ENCODE peak calls at places on chromosomes 5 and 9, in seven cellular contexts. J, O, H, N, B, R and E are unnamed samples.

GRCh38 chr5:141516648-141517025 is 27.8 kb downstream of the PCDHGC5 start:
- DNase-seq in B (no peak), J (no peak), R (no peak), N (no peak), H (no peak), O (no peak), E (peak)

GRCh38 chr5:41776435-41776834 is 93.8 kb downstream of the OXCT1 start:
- DNase-seq in B (no peak), R (no peak), H (peak), O (no peak), J (no peak), N (no peak), E (peak)

GRCh38 chr9:28915256-28915930 is 1342.1 kb upstream of the C9orf72 start:
- DNase-seq in H (no peak), N (no peak), B (peak), J (no peak), O (no peak), R (no peak), E (no peak)

GRCh38 chr9:125990186-125990792 is 243.1 kb downstream of the PBX3 start:
- DNase-seq in H (no peak), R (no peak), J (peak), N (no peak), O (no peak), B (no peak), E (no peak)

GRCh38 chr5:59178482-59178881 is 595.6 kb downstream of the RAB3C start:
- DNase-seq in O (no peak), H (no peak), B (no peak), R (no peak), J (no peak), N (no peak), E (no peak)

GRCh38 chr5:91109634-91110033 is 273.5 kb downstream of the ARRDC3 start:
- DNase-seq in R (no peak), B (no peak), J (no peak), N (no peak), O (no peak), H (no peak), E (peak)

GRCh38 chr5:55022454-55022853 is 1.6 kb upstream of the GZMK start:
- DNase-seq in H (no peak), R (no peak), N (no peak), J (no peak), B (no peak), O (no peak), E (no peak)

GRCh38 chr9:110192531-110193326 is 15.2 kb downstream of the C9orf152 start:
- DNase-seq in R (no peak), J (no peak), B (no peak), N (no peak), O (no peak), H (peak), E (peak)

GRCh38 chr5:54344653-54345052 is 34.3 kb upstream of the ARL15 start:
- DNase-seq in R (no peak), J (no peak), O (peak), N (no peak), H (no peak), B (no peak), E (peak)

GRCh38 chr9:13118294-13118693 is 161.2 kb downstream of the MPDZ start:
- DNase-seq in R (no peak), H (no peak), J (no peak), O (no peak), N (no peak), B (no peak), E (no peak)

GRCh38 chr5:97624861-97625260 is 441.8 kb upstream of the RIOK2 start:
- DNase-seq in B (no peak), J (no peak), R (no peak), N (no peak), H (peak), O (no peak), E (peak)

GRCh38 chr5:132012385-132013005 is 1.0 kb upstream of the ACSL6 start:
- DNase-seq in N (no peak), B (peak), J (peak), H (peak), R (no peak), O (peak), E (peak)

GRCh38 chr5:168656633-168657032 is 77.5 kb upstream of the PANK3 start:
- DNase-seq in B (no peak), H (no peak), R (no peak), J (peak), O (no peak), N (peak), E (peak)

GRCh38 chr9:4366649-4367330 is 66.9 kb upstream of the GLIS3 start:
- DNase-seq in H (peak), O (peak), J (peak), B (peak), N (peak), R (peak), E (peak)

GRCh38 chr5:108380531-108381021 is 1.3 kb downstream of the FBXL17 start:
- DNase-seq in O (peak), B (peak), H (peak), R (no peak), J (peak), N (peak), E (peak)

GRCh38 chr5:173148354-173148753 is 4.0 kb downstream of the BNIP1 start:
- DNase-seq in H (no peak), R (no peak), B (no peak), O (no peak), N (no peak), J (no peak), E (no peak)

GRCh38 chr5:151900876-151901275 is 23.8 kb downstream of the GLRA1 start:
- DNase-seq in O (no peak), H (no peak), N (no peak), R (no peak), B (no peak), J (no peak), E (no peak)

GRCh38 chr9:126694206-126695081 is 80.7 kb downstream of the LMX1B start:
- DNase-seq in B (no peak), O (no peak), H (no peak), N (no peak), R (no peak), J (peak), E (no peak)

GRCh38 chr5:142686210-142686734 is 382 bp upstream of the FGF1 start:
- DNase-seq in N (no peak), O (no peak), B (no peak), R (no peak), H (peak), J (peak), E (no peak)

GRCh38 chr9:113361304-113362018 is 12.1 kb downstream of the BSPRY start:
- DNase-seq in O (no peak), N (no peak), H (peak), B (no peak), R (peak), J (no peak), E (peak)

GRCh38 chr5:131163315-131164119 is 1.5 kb downstream of the HINT1 start:
- DNase-seq in N (no peak), H (peak), O (no peak), J (no peak), R (no peak), B (no peak), E (peak)

GRCh38 chr9:31135567-31135966 is 1248.9 kb upstream of the ACO1 start:
- DNase-seq in H (no peak), R (no peak), N (no peak), O (no peak), B (no peak), J (no peak), E (peak)

DNA sequence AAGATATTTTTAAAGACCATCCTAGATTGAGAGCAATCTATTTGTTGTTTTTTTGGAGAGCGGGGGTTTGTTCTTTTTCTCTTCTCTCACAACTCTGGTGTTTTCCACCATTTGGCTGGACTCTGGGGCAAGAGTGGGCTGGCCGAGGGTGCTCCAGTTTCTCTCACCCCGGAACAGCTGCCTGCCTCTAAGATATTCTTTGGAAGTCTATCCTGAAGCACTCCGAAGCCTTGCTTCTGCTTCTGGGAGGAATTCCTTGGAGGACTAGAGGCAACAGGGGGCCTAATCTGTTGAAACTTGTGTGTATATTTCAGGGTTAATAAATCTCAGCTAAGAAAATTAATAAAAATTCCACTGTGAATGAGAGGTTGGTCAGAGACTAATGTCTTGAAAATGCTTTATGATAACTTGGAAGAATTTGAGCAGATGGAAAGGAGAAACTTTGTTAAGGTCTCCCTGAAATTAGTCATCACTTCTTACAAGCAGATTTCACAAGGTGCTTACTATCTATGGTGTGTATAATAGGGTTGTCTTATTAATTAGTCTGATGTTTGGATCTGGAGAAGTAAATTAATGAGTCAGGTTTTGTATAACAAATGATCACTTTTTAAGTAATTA is 3.9 kb downstream of the MAN2A1 start:
- DNase-seq in R (no peak), B (no peak), O (no peak), N (no peak), H (peak), J (no peak), E (peak)
- H3K4me3 ChIP-seq in R (peak), B (no peak), O (no peak), N (no peak), H (no peak), J (peak), E (no peak)

GRCh38 chr5:73901455-73901854 is 275.5 kb downstream of the ARHGEF28 start:
- DNase-seq in R (no peak), J (peak), B (peak), H (no peak), N (no peak), O (peak), E (no peak)
- TF ChIP-seq CTCF in R (no peak), J (peak), B (no peak), H (peak), N (peak), O (peak), E (peak)

GRCh38 chr9:76655970-76656369 is 108.3 kb upstream of the PCA3 start:
- DNase-seq in H (no peak), O (no peak), R (no peak), N (no peak), J (no peak), B (no peak), E (no peak)

GRCh38 chr9:76652894-76653293 is 111.3 kb upstream of the PCA3 start:
- DNase-seq in H (peak), O (no peak), J (no peak), N (no peak), B (no peak), R (no peak), E (peak)

GRCh38 chr9:76654575-76654974 is 109.7 kb upstream of the PCA3 start:
- DNase-seq in O (no peak), R (no peak), H (peak), N (no peak), B (no peak), J (no peak), E (peak)

GRCh38 chr9:76655121-76655531 is 109.1 kb upstream of the PCA3 start:
- DNase-seq in O (no peak), N (no peak), B (no peak), R (no peak), H (no peak), J (no peak), E (no peak)

GRCh38 chr9:76654051-76654461 is 110.2 kb upstream of the PCA3 start:
- DNase-seq in O (no peak), R (no peak), B (no peak), N (no peak), H (no peak), J (no peak), E (peak)
- H3K4me3 ChIP-seq in O (no peak), R (no peak), B (no peak), N (no peak), H (no peak), J (no peak), E (no peak)

GRCh38 chr5:135881244-135881643 is 14.4 kb downstream of the IL9 start:
- DNase-seq in B (no peak), H (no peak), J (no peak), R (peak), N (no peak), O (no peak), E (no peak)

GRCh38 chr5:135880801-135881200 is 14.8 kb downstream of the IL9 start:
- DNase-seq in O (no peak), J (no peak), B (no peak), N (no peak), H (no peak), R (no peak), E (no peak)

GRCh38 chr5:135885031-135885430 is 10.6 kb downstream of the IL9 start:
- DNase-seq in B (no peak), N (no peak), H (no peak), J (no peak), O (no peak), R (no peak), E (no peak)

GRCh38 chr5:135883026-135883425 is 12.6 kb downstream of the IL9 start:
- DNase-seq in N (no peak), R (no peak), J (no peak), O (no peak), B (no peak), H (no peak), E (no peak)

DNA sequence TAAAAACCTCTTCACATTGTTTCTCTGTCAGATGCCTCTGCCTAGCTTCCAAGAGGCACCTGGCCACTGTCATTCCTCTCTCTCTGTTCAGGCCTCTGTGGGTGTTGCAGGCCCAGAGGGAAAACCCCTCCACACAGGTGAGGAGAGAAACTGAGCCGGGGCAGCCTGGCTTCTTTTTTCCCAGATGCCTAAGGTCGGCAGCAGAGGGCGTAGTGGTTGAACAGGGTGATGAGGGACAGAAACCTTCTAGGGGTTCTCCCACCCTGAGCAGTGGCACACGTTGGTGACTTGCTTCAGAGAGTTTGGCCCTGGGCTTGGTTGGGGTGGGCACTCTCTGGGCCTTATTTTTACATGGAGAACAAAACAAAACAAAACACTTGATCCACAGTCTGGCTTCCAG is 12.2 kb downstream of the IL9 start:
- DNase-seq in O (no peak), B (no peak), N (no peak), R (no peak), J (peak), H (no peak), E (no peak)
- TF ChIP-seq CTCF in O (no peak), B (no peak), N (peak), R (no peak), J (peak), H (peak), E (no peak)

GRCh38 chr5:177085985-177086917 is at the start of gene FGFR4:
- DNase-seq in R (no peak), J (peak), B (peak), N (peak), H (peak), O (peak), E (peak)

GRCh38 chr5:177089146-177089545 is 2.4 kb downstream of the FGFR4 start:
- DNase-seq in H (no peak), O (no peak), B (no peak), N (no peak), J (no peak), R (no peak), E (peak)

GRCh38 chr5:177089825-177090641 is 3.3 kb downstream of the FGFR4 start:
- DNase-seq in B (peak), H (no peak), N (no peak), J (no peak), O (no peak), R (no peak), E (no peak)

GRCh38 chr5:177086918-177087706 is 397 bp downstream of the FGFR4 start:
- DNase-seq in H (no peak), J (peak), O (peak), B (peak), N (peak), R (no peak), E (no peak)

DNA sequence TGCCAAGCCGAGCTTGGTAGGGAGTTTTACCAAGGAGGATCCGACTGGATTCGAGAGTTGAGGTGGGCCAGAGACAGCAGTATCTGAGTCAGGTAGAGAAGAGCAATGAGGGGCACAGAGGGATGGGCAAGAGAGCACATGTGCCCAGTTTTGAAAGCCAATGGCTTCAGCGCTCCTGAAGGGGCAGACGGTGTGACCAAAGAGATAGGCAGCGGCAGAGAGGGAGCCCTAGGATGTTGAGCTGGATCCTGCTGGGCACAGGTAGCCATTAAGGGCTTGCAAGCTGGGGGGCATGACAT is 941 bp downstream of the FGFR4 start:
- DNase-seq in N (no peak), H (no peak), B (no peak), R (no peak), J (peak), O (no peak), E (no peak)
- H3K4me3 ChIP-seq in N (peak), H (no peak), B (peak), R (no peak), J (peak), O (no peak), E (no peak)

DNA sequence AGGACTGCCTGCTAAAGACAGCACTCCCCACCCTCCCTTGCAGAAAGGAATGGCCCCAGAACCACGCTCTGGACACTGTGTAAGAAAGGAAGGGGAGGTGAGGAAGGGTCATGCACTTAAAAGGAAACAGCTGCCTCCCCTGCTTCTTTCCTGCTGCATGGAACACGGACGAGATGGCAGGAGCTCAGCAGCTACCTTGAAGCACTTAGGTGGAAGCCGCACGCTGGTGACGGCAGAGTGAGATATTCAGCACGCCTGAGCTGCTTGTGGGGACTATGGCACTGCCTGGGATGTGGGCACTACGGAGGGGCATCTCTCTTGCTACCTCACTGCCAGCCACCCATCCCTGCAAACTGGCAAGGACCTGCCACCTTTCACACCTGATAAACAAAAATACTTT is 101.5 kb downstream of the VAV2 start:
- DNase-seq in R (no peak), O (no peak), B (no peak), J (no peak), H (no peak), N (no peak), E (no peak)
- TF ChIP-seq CTCF in R (no peak), O (no peak), B (no peak), J (no peak), H (no peak), N (no peak), E (no peak)

DNA sequence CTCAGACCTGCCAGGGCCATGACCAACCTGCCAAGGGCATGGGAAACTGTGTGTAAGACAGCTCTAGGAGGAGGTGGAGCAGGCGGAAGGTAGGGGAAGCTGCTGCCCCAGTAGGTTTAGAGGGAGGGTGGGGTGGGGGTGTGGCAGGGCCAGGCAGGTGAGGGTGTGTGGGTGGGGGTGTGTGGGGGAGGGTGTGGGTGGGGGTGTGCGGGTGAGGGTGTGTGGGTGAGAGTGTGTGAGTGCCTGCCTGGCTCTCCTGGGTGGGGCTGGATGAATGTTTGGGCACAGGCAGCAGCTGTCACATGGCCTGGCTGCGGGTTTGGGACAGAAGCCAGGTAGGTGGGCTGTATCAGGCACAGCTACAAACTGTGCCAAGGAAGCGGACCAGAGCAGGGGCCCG is 8.8 kb upstream of the N4BP3 start:
- DNase-seq in R (no peak), B (peak), O (no peak), N (no peak), J (no peak), H (no peak), E (no peak)
- H3K4me3 ChIP-seq in R (no peak), B (no peak), O (no peak), N (no peak), J (no peak), H (no peak), E (no peak)